ENCODE peak calls at places on chromosomes 4 and X, in seven cellular contexts. Q is NCI-H1105, N is HT1080, Z is T-helper 1 cell, H is NCI-H446 treated with DMSO at 0.1 percent for 48 hours, W is RWPE1, V is mucosa of gallbladder. B is an unnamed sample.

GRCh38 chr4:8595237-8596087 is 2.9 kb downstream of the CPZ start:
- DNase-seq in Z (no peak), N (no peak), H (no peak), Q (no peak), V (peak), W (no peak), B (no peak)

GRCh38 chr4:77911842-77912450 is 49.3 kb downstream of the MRPL1 start:
- DNase-seq in V (no peak), N (no peak), H (no peak), Q (no peak), Z (no peak), W (no peak), B (no peak)

GRCh38 chrX:69674891-69675290 is 59.0 kb downstream of the EDA start:
- DNase-seq in Z (no peak), H (no peak), W (no peak), Q (no peak), N (no peak), V (no peak), B (no peak)

GRCh38 chrX:78769356-78769755 is 21.8 kb downstream of the LPAR4 start:
- DNase-seq in Q (no peak), Z (no peak), W (no peak), N (no peak), V (no peak), H (no peak), B (no peak)

GRCh38 chr4:10180927-10181744 is 64.5 kb upstream of the WDR1 start:
- DNase-seq in W (no peak), V (no peak), H (no peak), N (peak), Q (no peak), Z (no peak), B (no peak)

GRCh38 chr4:113781439-113782040 is 20.0 kb upstream of the CAMK2D start:
- DNase-seq in Q (no peak), W (peak), N (no peak), Z (no peak), H (peak), V (no peak), B (no peak)

GRCh38 chrX:69297521-69297920 is 132.3 kb upstream of the PJA1 start:
- DNase-seq in H (no peak), V (no peak), W (no peak), N (no peak), Q (no peak), Z (no peak), B (no peak)

GRCh38 chr4:27484216-27484615 is 623.6 kb downstream of the STIM2 start:
- DNase-seq in N (no peak), V (no peak), H (no peak), Z (no peak), Q (no peak), W (no peak), B (no peak)

GRCh38 chr4:67393699-67394281 is 151.5 kb downstream of the CENPC start:
- DNase-seq in Z (no peak), Q (peak), H (peak), N (no peak), W (no peak), V (peak), B (no peak)

GRCh38 chr4:129146639-129147038 is 50.7 kb downstream of the C4orf33 start:
- DNase-seq in W (no peak), Z (no peak), V (no peak), N (no peak), Q (no peak), H (no peak), B (no peak)

GRCh38 chrX:96579252-96579651 is 105.4 kb upstream of the DIAPH2 start:
- DNase-seq in W (no peak), N (no peak), Q (no peak), H (no peak), V (no peak), Z (no peak), B (no peak)

GRCh38 chrX:11446331-11446730 is 153.1 kb downstream of the AMELX start:
- DNase-seq in H (no peak), W (no peak), V (no peak), Z (no peak), N (no peak), Q (no peak), B (no peak)

GRCh38 chr4:61619528-61619927 is 419.4 kb downstream of the ADGRL3 start:
- DNase-seq in V (no peak), Q (no peak), H (no peak), N (peak), W (no peak), Z (no peak), B (no peak)

GRCh38 chr4:172207258-172207657 is 394.1 kb downstream of the GALNTL6 start:
- DNase-seq in V (no peak), N (no peak), W (no peak), Q (no peak), H (no peak), Z (no peak), B (no peak)

GRCh38 chrX:118240359-118240758 is 105.5 kb upstream of the WDR44 start:
- DNase-seq in N (no peak), Q (no peak), Z (no peak), W (no peak), H (peak), V (no peak), B (no peak)

GRCh38 chr4:87806520-87806919 is 7.2 kb downstream of the IBSP start:
- DNase-seq in Z (no peak), W (no peak), V (no peak), H (no peak), N (peak), Q (no peak), B (no peak)

GRCh38 chr4:182593864-182594263 is 323.3 kb downstream of the DCTD start:
- DNase-seq in N (peak), H (no peak), V (no peak), Z (no peak), Q (no peak), W (no peak), B (no peak)

GRCh38 chr4:85787133-85787532 is 312.2 kb downstream of the ARHGAP24 start:
- DNase-seq in N (peak), V (no peak), H (no peak), Z (no peak), W (peak), Q (no peak), B (no peak)

GRCh38 chr4:140374130-140374477 is 658 bp downstream of the SCOC start:
- DNase-seq in Z (no peak), Q (no peak), V (no peak), H (no peak), W (peak), N (peak), B (no peak)

GRCh38 chrX:66019310-66019652 is 20.6 kb downstream of the VSIG4 start:
- DNase-seq in H (no peak), Z (no peak), V (no peak), Q (no peak), N (no peak), W (no peak), B (no peak)